ENCODE peak calls at places on chromosomes 4 and X, in four cellular contexts. W, J, D and P are unnamed samples.

GRCh38 chr4:110510955-110511544 is 35.1 kb downstream of the ENPEP start:
- DNase-seq in W (peak), J (no peak), D (peak), P (peak)

GRCh38 chrX:153312842-153313241 is 8.7 kb downstream of the PNMA6F start:
- DNase-seq in W (no peak), J (no peak), D (no peak), P (no peak)

GRCh38 chr4:173325007-173325736 is 9.0 kb downstream of the HMGB2 start:
- DNase-seq in W (no peak), J (no peak), D (no peak), P (no peak)

GRCh38 chrX:10197597-10198210 is 40.9 kb downstream of the CLCN4 start:
- DNase-seq in W (no peak), J (no peak), D (peak), P (peak)

GRCh38 chr4:76738081-76738931 is 159.6 kb downstream of the SOWAHB start:
- DNase-seq in W (no peak), J (no peak), D (peak), P (peak)

GRCh38 chr4:8676676-8677075 is 84.1 kb downstream of the CPZ start:
- DNase-seq in W (no peak), J (no peak), D (no peak), P (no peak)

GRCh38 chr4:105461221-105462041 is 12.4 kb downstream of the PPA2 start:
- DNase-seq in W (no peak), J (no peak), D (peak), P (no peak)

GRCh38 chr4:133150643-133151300 is 1.7 kb downstream of the PCDH10 start:
- DNase-seq in W (peak), J (no peak), D (no peak), P (no peak)

GRCh38 chr4:6115342-6115741 is 85.0 kb downstream of the JAKMIP1 start:
- DNase-seq in W (no peak), J (no peak), D (no peak), P (no peak)

GRCh38 chrX:6810796-6811195 is 275.9 kb upstream of the VCX3A start:
- DNase-seq in W (no peak), J (no peak), D (no peak), P (peak)

GRCh38 chrX:71178908-71179307 is 34.3 kb downstream of the NLGN3 start:
- DNase-seq in W (peak), J (peak), D (peak), P (peak)

GRCh38 chrX:23668335-23668734 is 1.0 kb downstream of the PRDX4 start:
- DNase-seq in W (no peak), J (no peak), D (no peak), P (no peak)

GRCh38 chrX:23667239-23668177 is at the start of gene PRDX4:
- DNase-seq in W (peak), J (peak), D (peak), P (peak)

DNA sequence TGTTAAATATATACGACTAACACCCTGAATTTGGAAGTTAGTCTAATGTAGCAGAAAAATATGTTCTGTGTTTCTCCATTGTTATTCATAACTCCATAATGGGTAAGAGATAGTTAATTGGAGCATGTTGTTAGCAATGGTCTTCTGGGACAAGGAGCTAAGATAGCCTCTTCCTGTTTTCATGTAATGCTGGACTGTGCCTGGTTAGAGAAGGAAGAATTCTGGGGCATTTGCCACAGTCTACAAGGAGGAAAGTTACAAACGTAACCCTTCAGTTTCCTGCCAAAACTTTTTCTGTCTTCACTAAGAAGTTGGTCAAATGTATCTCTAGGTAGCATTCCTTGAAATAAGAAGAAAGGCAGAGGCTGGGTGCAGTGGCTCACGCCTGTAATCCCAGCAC is 5.8 kb downstream of the PRDX4 start:
- DNase-seq in W (no peak), J (no peak), D (peak), P (no peak)
- TF ChIP-seq CTCF in W (no peak), J (no peak), D (no peak), P (no peak)

GRCh38 chr4:47915378-47915777 is 995 bp upstream of the NFXL1 start:
- DNase-seq in W (no peak), J (no peak), D (no peak), P (no peak)
- H3K4me3 ChIP-seq in W (peak), J (no peak), D (no peak), P (no peak)

GRCh38 chr4:68076194-68076593 is 53.5 kb downstream of the TMPRSS11F start:
- DNase-seq in W (no peak), J (no peak), D (no peak), P (no peak)
- TF ChIP-seq CTCF in W (no peak), J (no peak), D (no peak), P (no peak)

GRCh38 chrX:131791608-131792355 is 231.3 kb upstream of the STK26 start:
- DNase-seq in W (no peak), J (no peak), D (no peak), P (no peak)
- H3K4me3 ChIP-seq in W (peak), J (peak), D (no peak), P (no peak)

GRCh38 chrX:69032601-69033000 is 132.7 kb downstream of the PJA1 start:
- DNase-seq in W (no peak), J (no peak), D (no peak), P (no peak)
- TF ChIP-seq CTCF in W (no peak), J (no peak), D (no peak), P (no peak)

DNA sequence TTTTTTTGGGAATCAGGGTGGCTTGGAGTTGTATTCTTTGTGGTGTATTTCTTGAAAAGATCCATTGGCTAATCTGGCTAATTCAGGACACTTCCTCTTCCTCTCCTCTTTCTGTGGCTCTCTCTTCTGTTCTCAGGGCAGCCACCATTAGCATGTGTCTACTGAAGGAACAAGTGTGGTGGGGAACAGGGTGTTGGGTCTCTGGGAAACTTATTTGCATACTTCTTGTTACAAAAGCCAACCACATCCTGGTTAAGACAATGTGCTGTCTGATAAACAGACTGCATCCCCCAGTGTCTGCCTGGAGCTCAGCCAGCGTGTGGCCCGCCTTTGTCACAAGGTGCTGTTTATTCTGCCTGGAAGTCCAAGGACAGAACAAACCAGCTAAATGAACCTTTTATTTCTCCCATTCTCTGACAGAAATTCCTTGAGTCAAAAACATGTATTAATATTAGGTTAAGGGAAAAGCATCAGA is 203.4 kb downstream of the SPRY1 start:
- DNase-seq in W (no peak), J (peak), D (peak), P (peak)
- H3K4me3 ChIP-seq in W (no peak), J (no peak), D (no peak), P (no peak)